ENCODE peak calls at places on chromosomes 11 and 22, in five cellular contexts. U, W, M, X and H are unnamed samples.
A peak's percentile ranks its signal among the peaks of the same experiment; 100 is the strongest.

GRCh38 chr11:93005239-93005638 is 35.8 kb downstream of the MTNR1B start:
- DNase-seq in U (no peak), W (no peak), M (no peak), X (no peak), H (peak; percentile 68)

GRCh38 chr11:67506426-67507032 is 1.4 kb upstream of the PITPNM1 start:
- DNase-seq in U (no peak), W (peak; percentile 11), M (no peak), X (no peak), H (no peak)

GRCh38 chr22:25354456-25354855 is 135.0 kb downstream of the CRYBB2 start:
- DNase-seq in U (no peak), W (no peak), M (no peak), X (no peak), H (no peak)

GRCh38 chr11:119691701-119692546 is 37.1 kb downstream of the NECTIN1 start:
- DNase-seq in U (no peak), W (no peak), M (no peak), X (no peak), H (no peak)

GRCh38 chr11:115716080-115716479 is 211.9 kb upstream of the CADM1 start:
- DNase-seq in U (no peak), W (no peak), M (no peak), X (no peak), H (no peak)

GRCh38 chr11:2860636-2861035 is 24.9 kb downstream of the CDKN1C start:
- DNase-seq in U (no peak), W (no peak), M (no peak), X (no peak), H (no peak)

GRCh38 chr22:36344106-36344827 is 43.5 kb downstream of the MYH9 start:
- DNase-seq in U (no peak), W (no peak), M (no peak), X (no peak), H (no peak)

GRCh38 chr11:29612423-29612822 is 404.4 kb downstream of the KCNA4 start:
- DNase-seq in U (no peak), W (no peak), M (no peak), X (no peak), H (no peak)

GRCh38 chr22:17808688-17809403 is 34.6 kb upstream of the BID start:
- DNase-seq in U (no peak), W (no peak), M (no peak), X (no peak), H (no peak)

GRCh38 chr11:11244470-11245080 is 108.5 kb downstream of the CSNK2A3 start:
- DNase-seq in U (no peak), W (no peak), M (no peak), X (no peak), H (no peak)

GRCh38 chr11:77411238-77411637 is 62.7 kb downstream of the PAK1 start:
- DNase-seq in U (peak; percentile 21), W (no peak), M (peak; percentile 2), X (no peak), H (no peak)

GRCh38 chr22:30340911-30341685 is 14.4 kb upstream of the TBC1D10A start:
- DNase-seq in U (no peak), W (no peak), M (peak; percentile 57), X (no peak), H (no peak)

GRCh38 chr11:369336-370018 is at the start of gene B4GALNT4:
- DNase-seq in U (peak; percentile 65), W (no peak), M (no peak), X (no peak), H (no peak)

GRCh38 chr11:119742263-119742861 is 13.4 kb upstream of the NECTIN1 start:
- DNase-seq in U (no peak), W (peak; percentile 17), M (no peak), X (no peak), H (no peak)

GRCh38 chr11:11143849-11144248 is 209.2 kb downstream of the CSNK2A3 start:
- DNase-seq in U (no peak), W (no peak), M (no peak), X (no peak), H (no peak)

GRCh38 chr22:35476341-35476740 is 64.3 kb upstream of the RASD2 start:
- DNase-seq in U (no peak), W (no peak), M (no peak), X (no peak), H (no peak)

GRCh38 chr11:77093056-77093891 is 9.4 kb upstream of the OMP start:
- DNase-seq in U (no peak), W (no peak), M (no peak), X (no peak), H (no peak)

GRCh38 chr22:33539902-33540751 is 380.1 kb downstream of the LARGE1 start:
- DNase-seq in U (peak; percentile 77), W (no peak), M (peak; percentile 9), X (no peak), H (no peak)

GRCh38 chr22:46107089-46107664 is 43.1 kb upstream of the PPARA start:
- DNase-seq in U (peak; percentile 59), W (no peak), M (no peak), X (no peak), H (no peak)

GRCh38 chr11:93498099-93499040 is 44.8 kb downstream of the SMCO4 start:
- DNase-seq in U (no peak), W (no peak), M (no peak), X (no peak), H (no peak)

GRCh38 chr11:95322546-95322945 is 91.5 kb upstream of the SESN3 start:
- DNase-seq in U (no peak), W (no peak), M (no peak), X (no peak), H (no peak)

GRCh38 chr22:32818446-32819115 is 17.1 kb downstream of the TIMP3 start:
- DNase-seq in U (no peak), W (no peak), M (no peak), X (no peak), H (no peak)

GRCh38 chr22:43402128-43402527 is 9.7 kb upstream of the MPPED1 start:
- DNase-seq in U (no peak), W (no peak), M (no peak), X (no peak), H (no peak)

GRCh38 chr11:29534831-29535230 is 482.0 kb downstream of the KCNA4 start:
- DNase-seq in U (no peak), W (no peak), M (no peak), X (no peak), H (no peak)

GRCh38 chr11:47188262-47188661 is 2.0 kb upstream of the PACSIN3 start:
- DNase-seq in U (no peak), W (no peak), M (no peak), X (no peak), H (no peak)

GRCh38 chr22:20239951-20240773 is 28.0 kb downstream of the RTN4R start:
- DNase-seq in U (peak; percentile 79), W (no peak), M (no peak), X (no peak), H (no peak)

GRCh38 chr11:128555606-128556005 is 31.8 kb downstream of the ETS1 start:
- DNase-seq in U (no peak), W (no peak), M (no peak), X (peak; percentile 13), H (no peak)

GRCh38 chr11:45948341-45948740 is 25.9 kb downstream of the LARGE2 start:
- DNase-seq in U (no peak), W (no peak), M (no peak), X (no peak), H (no peak)

GRCh38 chr11:46114961-46115360 is 6.3 kb downstream of the PHF21A start:
- DNase-seq in U (no peak), W (no peak), M (no peak), X (no peak), H (no peak)

GRCh38 chr11:64667154-64667745 is 55.7 kb downstream of the NRXN2 start:
- DNase-seq in U (no peak), W (no peak), M (no peak), X (no peak), H (no peak)

GRCh38 chr22:20526628-20527355 is 19.4 kb downstream of the MED15 start:
- DNase-seq in U (no peak), W (no peak), M (no peak), X (no peak), H (no peak)

GRCh38 chr22:44711236-44711560 is 9.2 kb downstream of the PRR5 start:
- DNase-seq in U (no peak), W (no peak), M (no peak), X (no peak), H (no peak)

GRCh38 chr11:128727811-128728431 is 34.0 kb downstream of the FLI1 start:
- DNase-seq in U (no peak), W (no peak), M (no peak), X (no peak), H (no peak)

GRCh38 chr22:28931844-28932561 is 48.6 kb downstream of the ZNRF3 start:
- DNase-seq in U (no peak), W (no peak), M (no peak), X (no peak), H (no peak)

GRCh38 chr11:62487698-62488551 is 58.7 kb downstream of the AHNAK start:
- DNase-seq in U (no peak), W (no peak), M (no peak), X (no peak), H (no peak)

GRCh38 chr11:83310718-83311117 is 24.6 kb upstream of the CCDC90B start:
- DNase-seq in U (no peak), W (no peak), M (no peak), X (no peak), H (no peak)

GRCh38 chr11:132898021-132898420 is 634.3 kb downstream of the OPCML start:
- DNase-seq in U (no peak), W (no peak), M (no peak), X (no peak), H (no peak)

GRCh38 chr11:48134221-48134922 is 82.2 kb upstream of the OR4B1 start:
- DNase-seq in U (no peak), W (no peak), M (no peak), X (no peak), H (no peak)

GRCh38 chr22:50532353-50532700 is 2.5 kb upstream of the TYMP start:
- DNase-seq in U (no peak), W (no peak), M (no peak), X (no peak), H (no peak)

GRCh38 chr22:50531546-50532352 is 1.9 kb upstream of the TYMP start:
- DNase-seq in U (peak; percentile 68), W (no peak), M (no peak), X (no peak), H (no peak)

GRCh38 chr22:50530857-50531545 is 1.2 kb upstream of the TYMP start:
- DNase-seq in U (peak; percentile 71), W (peak; percentile 45), M (no peak), X (peak; percentile 76), H (no peak)

GRCh38 chr22:50535113-50535512 is 5.3 kb upstream of the TYMP start:
- DNase-seq in U (no peak), W (no peak), M (no peak), X (no peak), H (no peak)

GRCh38 chr22:50532824-50533344 is 3.1 kb upstream of the TYMP start:
- DNase-seq in U (no peak), W (no peak), M (no peak), X (no peak), H (no peak)
- H3K27ac ChIP-seq in U (no peak overlapping the region), W (no peak overlapping the region), M (peak overlapping the region; percentile 83), X (no peak overlapping the region), H (no peak overlapping the region)

GRCh38 chr11:74870485-74870884 is 78.4 kb downstream of the XRRA1 start:
- DNase-seq in U (no peak), W (no peak), M (no peak), X (peak; percentile 10), H (peak; percentile 10)
- H3K9me3 ChIP-seq in U (peaks cover 61% of the 10 kb centered on the region), W (peaks cover 44% of the 10 kb centered on the region), M (peaks cover 75% of the 10 kb centered on the region), X (peaks cover 30% of the 10 kb centered on the region), H (peaks cover 40% of the 10 kb centered on the region)

GRCh38 chr11:114080219-114080618 is 20.7 kb downstream of the ZBTB16 start:
- DNase-seq in U (no peak), W (no peak), M (no peak), X (no peak), H (no peak)
- H3K27ac ChIP-seq in U (peak overlapping the region; percentile 75), W (no peak overlapping the region), M (peak overlapping the region; percentile 80), X (no peak overlapping the region), H (no peak overlapping the region)

GRCh38 chr22:47382164-47382890 is 619.9 kb downstream of the TBC1D22A start:
- DNase-seq in U (no peak), W (no peak), M (no peak), X (no peak), H (no peak)
- H3K9me3 ChIP-seq in U (no peaks in the 10 kb centered on the region), W (no peaks in the 10 kb centered on the region), M (no peaks in the 10 kb centered on the region), X (no peaks in the 10 kb centered on the region), H (no peaks in the 10 kb centered on the region)